ENCODE peak calls at places on chromosomes 11 and 22, in four cellular contexts. N is left ventricle myocardium inferior, S is IMR-90, R is neuronal stem cell. O is an unnamed sample.

GRCh38 chr11:126464796-126465195 is 109.3 kb downstream of the ST3GAL4 start:
- DNase-seq in N (no peak), S (no peak), R (no peak), O (no peak)

GRCh38 chr22:32826537-32826936 is 25.0 kb downstream of the TIMP3 start:
- DNase-seq in S (no peak), R (no peak), N (no peak), O (no peak)

GRCh38 chr11:66278396-66279091 is 569 bp downstream of the CNIH2 start:
- DNase-seq in S (no peak), R (no peak), N (no peak), O (no peak)

GRCh38 chr11:86275493-86276370 is 26.3 kb upstream of the HIKESHI start:
- DNase-seq in S (no peak), N (no peak), R (no peak), O (no peak)

GRCh38 chr11:23288001-23288783 is 427.9 kb upstream of the CCDC179 start:
- DNase-seq in N (no peak), S (peak), R (no peak), O (no peak)

GRCh38 chr11:94423467-94423866 is 22.2 kb upstream of the GPR83 start:
- DNase-seq in N (no peak), S (no peak), R (no peak), O (no peak)

GRCh38 chr22:44623771-44624510 is 78.1 kb upstream of the PRR5 start:
- DNase-seq in N (no peak), R (no peak), S (peak), O (no peak)

GRCh38 chr22:24894998-24895397 is 51.5 kb downstream of the LHFPL7 start:
- DNase-seq in S (no peak), N (peak), R (no peak), O (no peak)

GRCh38 chr11:27563201-27563600 is 56.6 kb upstream of the LIN7C start:
- DNase-seq in R (no peak), N (no peak), S (peak), O (no peak)

GRCh38 chr22:23098718-23099524 is 28.6 kb downstream of the GNAZ start:
- DNase-seq in N (peak), S (no peak), R (no peak), O (no peak)

GRCh38 chr11:47971501-47971900 is 8.9 kb upstream of the PTPRJ start:
- DNase-seq in R (no peak), S (no peak), N (no peak), O (no peak)

GRCh38 chr11:47272706-47273105 is 2.8 kb downstream of the MADD start:
- DNase-seq in N (no peak), R (no peak), S (peak), O (no peak)

GRCh38 chr11:384511-384910 is 9.5 kb upstream of the PKP3 start:
- DNase-seq in N (no peak), S (no peak), R (no peak), O (no peak)

GRCh38 chr11:3684129-3684685 is 13.0 kb upstream of the CHRNA10 start:
- DNase-seq in N (no peak), R (no peak), S (no peak), O (no peak)

GRCh38 chr11:9571071-9571765 is 2.3 kb upstream of the WEE1 start:
- DNase-seq in S (no peak), R (no peak), N (no peak), O (no peak)

GRCh38 chr11:120137611-120138521 is at the start of gene TRIM29:
- DNase-seq in S (no peak), N (no peak), R (no peak), O (no peak)

GRCh38 chr11:94144664-94145063 is 16.0 kb downstream of the PANX1 start:
- DNase-seq in S (no peak), N (no peak), R (no peak), O (no peak)

GRCh38 chr11:127003260-127003981 is 2.9 kb upstream of the KIRREL3 start:
- DNase-seq in N (no peak), S (peak), R (peak), O (no peak)

GRCh38 chr11:22263613-22264012 is 70.7 kb downstream of the ANO5 start:
- DNase-seq in N (no peak), R (no peak), S (no peak), O (no peak)

GRCh38 chr11:72519220-72519881 is 85.0 kb upstream of the CLPB start:
- DNase-seq in R (no peak), N (no peak), S (peak), O (no peak)

GRCh38 chr22:22410121-22410520 is 98.4 kb downstream of the ZNF280B start:
- DNase-seq in R (no peak), N (peak), S (no peak), O (no peak)

GRCh38 chr22:22912135-22912408 is 24.5 kb downstream of the IGLL5 start:
- DNase-seq in R (no peak), S (no peak), N (no peak), O (no peak)

GRCh38 chr11:132925825-132926469 is 606.4 kb downstream of the OPCML start:
- DNase-seq in S (no peak), R (no peak), N (no peak), O (no peak)

GRCh38 chr22:41576877-41577276 is 12.8 kb downstream of the PMM1 start:
- DNase-seq in R (peak), N (peak), S (peak), O (peak)

GRCh38 chr11:60914620-60915249 is 777 bp downstream of the TMEM109 start:
- DNase-seq in R (no peak), S (peak), N (no peak), O (no peak)

GRCh38 chr11:91382946-91383345 is 841.7 kb upstream of the FAT3 start:
- DNase-seq in R (no peak), N (no peak), S (no peak), O (no peak)

GRCh38 chr11:35178067-35178805 is 39.3 kb downstream of the CD44 start:
- DNase-seq in R (no peak), N (no peak), S (no peak), O (no peak)
- H3K27ac ChIP-seq in R (no peak), N (no peak), S (peak), O (peak)

GRCh38 chr11:12853652-12854296 is 155.3 kb upstream of the RASSF10 start:
- DNase-seq in R (no peak), N (no peak), S (peak), O (no peak)
- H3K4me3 ChIP-seq in R (no peak), N (no peak), S (no peak), O (no peak)

DNA sequence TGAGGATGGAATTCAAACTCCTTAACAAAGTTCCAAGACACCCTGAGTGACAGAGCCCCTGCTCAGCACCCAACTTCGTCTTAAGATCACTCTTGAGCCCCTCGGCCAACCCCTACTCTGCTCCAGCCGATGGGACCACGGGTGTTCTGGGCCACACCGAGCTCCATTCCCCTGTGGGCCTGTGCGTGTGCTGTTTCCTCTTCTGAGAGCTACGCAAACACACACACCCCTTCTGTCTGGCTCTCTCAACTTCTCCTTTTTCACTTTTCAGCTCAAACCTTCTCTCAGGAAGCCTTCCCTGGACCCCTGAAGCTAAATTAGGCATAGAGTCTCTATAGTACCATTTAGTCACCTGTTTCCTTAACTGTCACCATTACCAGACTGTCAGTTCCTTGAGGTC is 37.5 kb upstream of the NNMT start:
- DNase-seq in R (no peak), S (no peak), N (no peak), O (no peak)
- H3K27ac ChIP-seq in R (no peak), S (no peak), N (peak), O (no peak)

GRCh38 chr11:73650400-73650799 is 4.0 kb downstream of the PLEKHB1 start:
- DNase-seq in N (no peak), R (no peak), S (no peak), O (no peak)

GRCh38 chr11:73652856-73653559 is 6.6 kb downstream of the PLEKHB1 start:
- DNase-seq in R (no peak), S (peak), N (no peak), O (no peak)

GRCh38 chr11:73651252-73651651 is 4.9 kb downstream of the PLEKHB1 start:
- DNase-seq in S (no peak), N (no peak), R (no peak), O (no peak)

GRCh38 chr11:73651661-73652045 is 5.3 kb downstream of the PLEKHB1 start:
- DNase-seq in R (no peak), N (no peak), S (no peak), O (no peak)

DNA sequence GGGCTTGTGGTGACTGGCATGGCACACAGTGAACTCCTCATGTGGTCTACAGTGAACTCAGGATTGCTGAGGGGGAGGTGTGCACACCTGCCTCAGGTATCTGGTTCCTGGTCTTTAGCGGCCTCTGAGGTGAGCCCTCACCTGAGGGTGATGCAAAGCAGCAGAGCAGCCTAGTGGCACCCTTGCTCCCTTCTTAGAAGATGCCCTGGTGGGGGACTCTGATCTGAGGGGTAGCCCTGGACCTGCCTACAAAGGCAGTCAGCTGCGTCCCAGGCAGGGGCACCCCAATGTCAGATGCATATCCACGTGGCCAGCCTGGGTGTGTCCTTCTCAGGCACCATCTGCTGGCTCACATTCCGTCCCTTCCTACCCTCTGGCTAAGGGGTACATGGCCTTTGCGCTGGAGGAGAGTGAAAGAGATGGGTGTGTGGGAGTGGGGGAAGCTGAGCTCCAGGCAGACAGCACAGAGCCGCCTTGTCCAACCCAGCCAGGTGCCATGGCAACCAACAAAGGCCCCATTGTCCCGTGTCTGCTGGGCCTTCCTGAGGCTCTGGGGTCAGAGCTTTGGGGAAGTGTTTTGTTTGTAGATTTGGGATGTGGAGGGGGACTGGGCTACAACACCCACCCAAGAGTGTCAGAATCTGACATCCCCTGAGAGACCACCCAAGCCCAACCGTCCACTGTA is 5.8 kb downstream of the PLEKHB1 start:
- DNase-seq in S (no peak), N (no peak), R (peak), O (no peak)
- H3K4me3 ChIP-seq in S (no peak), N (no peak), R (no peak), O (no peak)

GRCh38 chr11:36104660-36104992 is 160.8 kb downstream of the LDLRAD3 start:
- DNase-seq in N (no peak), R (no peak), S (no peak), O (no peak)
- H3K27ac ChIP-seq in N (no peak), R (peak), S (no peak), O (no peak)

DNA sequence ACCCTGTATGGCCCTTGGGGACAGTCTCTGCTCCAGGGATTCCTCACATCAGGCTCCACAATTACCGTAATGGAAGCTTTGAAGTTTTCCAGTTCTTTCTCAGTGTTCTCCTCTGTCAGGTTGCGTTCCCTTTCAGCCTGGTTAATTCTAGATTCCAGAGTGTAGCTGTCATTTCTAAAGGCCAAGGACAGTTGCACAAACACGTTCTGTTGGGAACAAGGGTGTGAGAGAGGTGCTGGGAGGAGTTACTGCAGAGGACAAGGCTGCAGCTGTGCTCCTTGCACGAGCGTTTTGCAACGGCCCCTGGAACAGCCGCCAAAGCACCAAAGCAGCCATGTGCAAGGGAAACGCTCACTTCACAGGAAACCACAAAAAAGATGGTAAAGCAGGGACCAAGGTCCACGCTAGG is 35.9 kb upstream of the LYVE1 start:
- DNase-seq in N (peak), S (peak), R (no peak), O (no peak)
- H3K4me3 ChIP-seq in N (no peak), S (no peak), R (no peak), O (no peak)

GRCh38 chr11:75553889-75554257 is 8.2 kb upstream of the SERPINH1 start:
- DNase-seq in N (no peak), S (no peak), R (no peak), O (no peak)
- H3K27ac ChIP-seq in N (peak), S (peak), R (no peak), O (no peak)

DNA sequence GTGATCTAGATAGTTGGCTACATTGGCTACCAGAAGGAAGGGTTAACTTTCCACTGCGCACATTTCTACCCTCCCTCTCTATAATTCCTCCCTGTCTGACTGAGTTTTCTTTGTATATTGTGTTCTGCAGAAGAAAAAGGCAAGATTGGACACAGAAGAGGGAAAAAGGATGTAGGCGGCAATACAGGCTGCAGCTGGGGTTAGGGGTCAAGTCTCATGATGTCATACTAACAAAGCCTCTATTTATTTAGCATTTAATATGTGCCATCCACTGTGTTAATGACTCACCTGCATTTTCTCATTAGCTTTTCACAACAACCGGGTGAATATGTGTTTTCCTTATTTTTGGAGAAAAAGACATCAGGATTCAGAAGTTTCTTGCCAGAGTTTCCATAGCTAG is 2.0 kb downstream of the FAM83F start:
- DNase-seq in N (no peak), S (no peak), R (no peak), O (no peak)
- H3K4me3 ChIP-seq in N (no peak), S (no peak), R (no peak), O (no peak)

O was measured in effector memory CD4-positive, alpha-beta T cell.